ENCODE peak calls at places on chromosomes 1 and 21, in seven cellular contexts. R is foreskin fibroblast; P is stimulated activated CD8-positive, alpha-beta memory T cell treated with anti-CD3 and anti-CD28 coated beads, Interleukin-2, amount 100 ng/mL, for 48 hours; T is hypothalamus; L is effector CD4-positive, alpha-beta T cell; S is pulmonary artery endothelial cell; D is GM04503. K is an unnamed sample.

GRCh38 chr1:114152211-114153050 is 1.2 kb downstream of the SYT6 start:
- DNase-seq in D (no peak), L (no peak), R (peak), T (no peak), S (no peak), P (no peak), K (no peak)

GRCh38 chr1:169892176-169892818 is 1.4 kb downstream of the SCYL3 start:
- DNase-seq in S (no peak), P (no peak), T (no peak), L (no peak), R (no peak), D (no peak), K (no peak)

GRCh38 chr1:174258148-174258550 is 98.8 kb downstream of the RABGAP1L start:
- DNase-seq in S (peak), P (peak), R (peak), D (no peak), L (peak), T (no peak), K (peak)

GRCh38 chr1:23979387-23980005 is 631 bp downstream of the SRSF10 start:
- DNase-seq in P (no peak), T (no peak), S (no peak), R (no peak), D (no peak), L (no peak), K (no peak)

GRCh38 chr1:8020032-8020431 is 6.1 kb downstream of the ERRFI1 start:
- DNase-seq in D (no peak), T (no peak), L (no peak), R (peak), P (no peak), S (peak), K (no peak)

GRCh38 chr21:14526816-14527689 is 19.1 kb downstream of the SAMSN1 start:
- DNase-seq in P (no peak), D (no peak), S (no peak), T (no peak), R (no peak), L (no peak), K (no peak)

GRCh38 chr21:38126677-38127271 is 130.0 kb upstream of the KCNJ15 start:
- DNase-seq in L (peak), R (peak), T (no peak), P (peak), S (peak), D (no peak), K (no peak)

GRCh38 chr1:83516369-83516768 is 482.6 kb downstream of the TTLL7 start:
- DNase-seq in D (peak), P (no peak), L (no peak), R (peak), T (no peak), S (no peak), K (peak)

K was measured in fibroblast of the conjunctiva.